ENCODE peak calls at places on chromosome 10, in seven cellular contexts. One of them, this sample, is unnamed.

GRCh38 chr10:124000792-124001201 is 92.6 kb downstream of the CHST15 start:
- DNase-seq in ACHN: no peak
- DNase-seq in stimulated activated CD4-positive, alpha-beta T cell treated with anti-CD3 and anti-CD28 coated beads, Interleukin-4, amount 100 ng/mL, for 48 hours: no peak
- DNase-seq in Right ventricle myocardium inferior: no peak
- DNase-seq in Jurkat, Clone E6-1: no peak
- DNase-seq in skeletal muscle cell: no peak
- DNase-seq in GM12892: no peak
- DNase-seq in this sample: no peak

GRCh38 chr10:287814-288213 is 152.6 kb downstream of the ZMYND11 start:
- DNase-seq in ACHN: peak
- DNase-seq in Jurkat, Clone E6-1: no peak
- DNase-seq in stimulated activated CD4-positive, alpha-beta T cell treated with anti-CD3 and anti-CD28 coated beads, Interleukin-4, amount 100 ng/mL, for 48 hours: no peak
- DNase-seq in skeletal muscle cell: no peak
- DNase-seq in Right ventricle myocardium inferior: no peak
- DNase-seq in GM12892: no peak
- DNase-seq in this sample: no peak

GRCh38 chr10:25014579-25014978 is 1.4 kb downstream of the ENKUR start:
- DNase-seq in skeletal muscle cell: no peak
- DNase-seq in GM12892: no peak
- DNase-seq in Right ventricle myocardium inferior: no peak
- DNase-seq in Jurkat, Clone E6-1: no peak
- DNase-seq in stimulated activated CD4-positive, alpha-beta T cell treated with anti-CD3 and anti-CD28 coated beads, Interleukin-4, amount 100 ng/mL, for 48 hours: no peak
- DNase-seq in ACHN: no peak
- DNase-seq in this sample: no peak

GRCh38 chr10:127976701-127977367 is 69.9 kb downstream of the PTPRE start:
- DNase-seq in Right ventricle myocardium inferior: no peak
- DNase-seq in GM12892: no peak
- DNase-seq in ACHN: no peak
- DNase-seq in skeletal muscle cell: no peak
- DNase-seq in Jurkat, Clone E6-1: no peak
- DNase-seq in stimulated activated CD4-positive, alpha-beta T cell treated with anti-CD3 and anti-CD28 coated beads, Interleukin-4, amount 100 ng/mL, for 48 hours: no peak
- DNase-seq in this sample: no peak

GRCh38 chr10:59177031-59177861 is 803 bp downstream of the PHYHIPL start:
- DNase-seq in ACHN: peak
- DNase-seq in Jurkat, Clone E6-1: no peak
- DNase-seq in skeletal muscle cell: peak
- DNase-seq in stimulated activated CD4-positive, alpha-beta T cell treated with anti-CD3 and anti-CD28 coated beads, Interleukin-4, amount 100 ng/mL, for 48 hours: peak
- DNase-seq in Right ventricle myocardium inferior: no peak
- DNase-seq in GM12892: no peak
- DNase-seq in this sample: peak

GRCh38 chr10:65861249-65861648 is 1064.6 kb upstream of the LRRTM3 start:
- DNase-seq in GM12892: no peak
- DNase-seq in ACHN: peak
- DNase-seq in skeletal muscle cell: peak
- DNase-seq in Right ventricle myocardium inferior: no peak
- DNase-seq in Jurkat, Clone E6-1: no peak
- DNase-seq in stimulated activated CD4-positive, alpha-beta T cell treated with anti-CD3 and anti-CD28 coated beads, Interleukin-4, amount 100 ng/mL, for 48 hours: no peak
- DNase-seq in this sample: no peak

GRCh38 chr10:97427571-97428179 is 1.7 kb downstream of the PGAM1 start:
- DNase-seq in skeletal muscle cell: no peak
- DNase-seq in stimulated activated CD4-positive, alpha-beta T cell treated with anti-CD3 and anti-CD28 coated beads, Interleukin-4, amount 100 ng/mL, for 48 hours: peak
- DNase-seq in ACHN: peak
- DNase-seq in Right ventricle myocardium inferior: no peak
- DNase-seq in Jurkat, Clone E6-1: no peak
- DNase-seq in GM12892: no peak
- DNase-seq in this sample: no peak

GRCh38 chr10:22597142-22597541 is 117.2 kb downstream of the PIP4K2A start:
- DNase-seq in stimulated activated CD4-positive, alpha-beta T cell treated with anti-CD3 and anti-CD28 coated beads, Interleukin-4, amount 100 ng/mL, for 48 hours: no peak
- DNase-seq in ACHN: no peak
- DNase-seq in Jurkat, Clone E6-1: no peak
- DNase-seq in GM12892: no peak
- DNase-seq in skeletal muscle cell: no peak
- DNase-seq in Right ventricle myocardium inferior: no peak
- DNase-seq in this sample: no peak

GRCh38 chr10:97081621-97082235 is 104.0 kb downstream of the SLIT1 start:
- DNase-seq in GM12892: peak
- DNase-seq in Jurkat, Clone E6-1: peak
- DNase-seq in skeletal muscle cell: peak
- DNase-seq in ACHN: peak
- DNase-seq in Right ventricle myocardium inferior: no peak
- DNase-seq in stimulated activated CD4-positive, alpha-beta T cell treated with anti-CD3 and anti-CD28 coated beads, Interleukin-4, amount 100 ng/mL, for 48 hours: peak
- DNase-seq in this sample: peak

GRCh38 chr10:104767745-104768144 is 126.7 kb downstream of the SORCS3 start:
- DNase-seq in Jurkat, Clone E6-1: peak
- DNase-seq in Right ventricle myocardium inferior: no peak
- DNase-seq in ACHN: peak
- DNase-seq in stimulated activated CD4-positive, alpha-beta T cell treated with anti-CD3 and anti-CD28 coated beads, Interleukin-4, amount 100 ng/mL, for 48 hours: no peak
- DNase-seq in skeletal muscle cell: no peak
- DNase-seq in GM12892: no peak
- DNase-seq in this sample: no peak